ENCODE peak calls at places on chromosomes 2 and 18, in five cellular contexts. N is GM12865, L is thyroid gland, S is astrocyte of the spinal cord, X is choroid plexus epithelial cell. I is an unnamed sample.

GRCh38 chr2:225122582-225123486 is 80.6 kb upstream of the DOCK10 start:
- DNase-seq in N (peak), L (peak), S (peak), X (peak), I (no peak)

GRCh38 chr2:1254662-1255372 is 158.4 kb upstream of the TPO start:
- DNase-seq in N (no peak), L (no peak), S (no peak), X (no peak), I (no peak)

GRCh38 chr2:3608373-3609278 is 13.7 kb downstream of the COLEC11 start:
- DNase-seq in N (no peak), L (no peak), S (no peak), X (no peak), I (no peak)

GRCh38 chr2:5661362-5661761 is 30.8 kb upstream of the SOX11 start:
- DNase-seq in N (peak), L (no peak), S (no peak), X (no peak), I (no peak)

GRCh38 chr2:50491541-50492114 is 540.3 kb downstream of the NRXN1 start:
- DNase-seq in N (peak), L (peak), S (peak), X (peak), I (no peak)

GRCh38 chr2:25159947-25160346 is 8.4 kb downstream of the POMC start:
- DNase-seq in N (no peak), L (no peak), S (no peak), X (no peak), I (no peak)

GRCh38 chr2:44168684-44169154 is at the start of gene PPM1B:
- DNase-seq in N (no peak), L (peak), S (no peak), X (no peak), I (peak)

GRCh38 chr18:60888225-60888624 is 445.0 kb upstream of the CDH20 start:
- DNase-seq in N (no peak), L (no peak), S (no peak), X (no peak), I (no peak)

GRCh38 chr18:987325-988186 is 82.9 kb downstream of the ADCYAP1 start:
- DNase-seq in N (no peak), L (no peak), S (peak), X (peak), I (no peak)

GRCh38 chr2:35891528-35891927 is 464.1 kb upstream of the CRIM1 start:
- DNase-seq in N (no peak), L (no peak), S (no peak), X (no peak), I (no peak)

GRCh38 chr18:31206787-31207381 is 44.2 kb upstream of the DSC1 start:
- DNase-seq in N (peak), L (peak), S (peak), X (peak), I (peak)

GRCh38 chr18:74562775-74563174 is 28.5 kb downstream of the CNDP1 start:
- DNase-seq in N (no peak), L (no peak), S (no peak), X (no peak), I (no peak)

GRCh38 chr2:16114836-16115235 is 174.5 kb downstream of the MYCN start:
- DNase-seq in N (no peak), L (no peak), S (no peak), X (no peak), I (no peak)

GRCh38 chr2:218783612-218784169 is 1.7 kb downstream of the CYP27A1 start:
- DNase-seq in N (no peak), L (no peak), S (no peak), X (no peak), I (no peak)

GRCh38 chr18:11752116-11752911 is 63.2 kb downstream of the GNAL start:
- DNase-seq in N (peak), L (no peak), S (peak), X (peak), I (no peak)

GRCh38 chr18:3211236-3211992 is 8.4 kb downstream of the MYOM1 start:
- DNase-seq in N (no peak), L (no peak), S (peak), X (peak), I (no peak)

GRCh38 chr2:162301151-162301804 is 17.2 kb downstream of the IFIH1 start:
- DNase-seq in N (peak), L (peak), S (peak), X (peak), I (no peak)

GRCh38 chr2:171316755-171317337 is 116.9 kb downstream of the METTL8 start:
- DNase-seq in N (no peak), L (no peak), S (no peak), X (no peak), I (no peak)

GRCh38 chr2:171319164-171319810 is 114.5 kb downstream of the METTL8 start:
- DNase-seq in N (peak), L (no peak), S (peak), X (peak), I (no peak)

GRCh38 chr2:171317492-171318125 is 116.2 kb downstream of the METTL8 start:
- DNase-seq in N (peak), L (peak), S (peak), X (peak), I (no peak)

GRCh38 chr2:171320208-171320621 is 113.6 kb downstream of the METTL8 start:
- DNase-seq in N (peak), L (no peak), S (no peak), X (no peak), I (no peak)

GRCh38 chr2:171318463-171318934 is 115.3 kb downstream of the METTL8 start:
- DNase-seq in N (peak), L (peak), S (peak), X (no peak), I (no peak)
- H3K4me3 ChIP-seq in N (peak), L (no peak), S (no peak), X (no peak), I (no peak)

GRCh38 chr2:120774557-120775160 is 39.0 kb downstream of the GLI2 start:
- DNase-seq in N (no peak), L (no peak), S (no peak), X (no peak), I (no peak)
- TF ChIP-seq CTCF in N (no peak), L (no peak), S (no peak), X (no peak), I (no peak)

DNA sequence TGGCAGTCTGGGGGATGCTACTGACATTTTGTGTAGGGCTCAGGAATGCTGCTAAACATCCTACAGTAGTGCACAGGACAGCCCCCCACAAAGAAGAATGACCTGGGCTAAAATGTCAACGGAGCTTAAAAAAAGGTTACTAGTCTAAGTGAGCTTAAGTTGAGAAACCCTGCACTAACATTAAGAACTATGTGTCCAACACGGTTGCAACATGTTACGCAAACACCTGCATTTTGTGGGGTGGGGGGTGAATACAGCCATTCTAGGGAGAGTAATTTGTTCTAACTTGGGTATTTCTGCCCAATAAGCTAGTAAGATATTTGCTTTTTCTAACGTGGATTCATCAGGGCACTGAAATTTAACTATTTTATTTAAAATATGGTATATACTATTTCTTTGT is 57.9 kb downstream of the SLC8A1 start:
- DNase-seq in N (no peak), L (no peak), S (no peak), X (no peak), I (no peak)
- H3K4me3 ChIP-seq in N (no peak), L (no peak), S (no peak), X (no peak), I (no peak)

GRCh38 chr2:144511945-144512344 is 8.0 kb downstream of the ZEB2 start:
- DNase-seq in N (no peak), L (no peak), S (peak), X (no peak), I (no peak)
- TF ChIP-seq CTCF in N (no peak), L (no peak), S (no peak), X (peak), I (no peak)

GRCh38 chr2:239305222-239305575 is 95.6 kb downstream of the HDAC4 start:
- DNase-seq in N (no peak), L (no peak), S (no peak), X (no peak), I (no peak)

GRCh38 chr2:239302808-239303557 is 97.8 kb downstream of the HDAC4 start:
- DNase-seq in N (peak), L (no peak), S (no peak), X (no peak), I (no peak)

GRCh38 chr2:239303711-239304532 is 96.9 kb downstream of the HDAC4 start:
- DNase-seq in N (peak), L (no peak), S (no peak), X (no peak), I (no peak)

GRCh38 chr2:239305771-239306170 is 95.0 kb downstream of the HDAC4 start:
- DNase-seq in N (no peak), L (no peak), S (no peak), X (no peak), I (no peak)

DNA sequence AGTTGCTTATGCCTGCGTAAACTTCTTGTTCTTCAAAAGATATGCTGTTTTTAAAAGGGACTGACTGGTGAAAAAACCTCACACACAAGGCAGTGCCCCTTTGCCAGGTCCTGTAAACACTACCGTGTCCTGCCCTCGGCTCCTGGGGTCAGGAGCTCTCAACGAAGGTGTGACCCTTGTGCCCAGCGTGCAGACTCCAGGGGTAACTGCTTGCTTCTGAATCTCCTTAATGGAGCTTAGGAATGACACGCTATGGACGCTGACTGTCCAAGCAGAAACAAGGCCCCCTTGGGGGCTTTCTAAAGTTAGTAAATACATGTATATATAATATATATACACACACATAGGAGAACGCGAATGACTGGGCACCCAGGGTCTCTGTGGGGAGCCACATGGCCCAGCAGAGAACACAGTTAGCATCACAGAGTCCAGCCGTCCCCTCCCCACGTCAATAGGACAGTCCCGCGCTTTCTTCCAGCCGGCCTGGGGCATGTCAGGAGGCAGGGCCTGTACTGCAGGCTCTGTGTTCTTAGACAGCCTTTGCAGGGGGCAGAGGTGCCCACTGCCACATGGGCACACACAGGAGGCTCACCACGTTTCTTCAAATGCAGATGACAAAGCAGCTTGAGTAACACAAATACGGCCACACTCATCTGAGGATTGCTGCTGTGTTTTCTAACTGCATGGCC is 96.1 kb downstream of the HDAC4 start:
- DNase-seq in N (no peak), L (no peak), S (no peak), X (no peak), I (no peak)
- H3K4me3 ChIP-seq in N (no peak), L (no peak), S (no peak), X (no peak), I (no peak)